ENCODE peak calls at places on chromosomes 5 and 9, in five cellular contexts. D is A549, Y is body of pancreas, R is heart left ventricle, A is transverse colon. N is an unnamed sample. For H3K4me1, the result is how much of the 10 kb centered on the place peaks cover.

GRCh38 chr9:91047993-91048607 is 246.5 kb downstream of the SYK start:
- DNase-seq in D (no peak), Y (no peak), R (no peak), A (no peak), N (no peak)

GRCh38 chr5:73280821-73281746 is 108.1 kb downstream of the TMEM174 start:
- DNase-seq in D (peak), Y (peak), R (no peak), A (no peak), N (no peak)

GRCh38 chr9:89421595-89421994 is 76.3 kb downstream of the SEMA4D start:
- DNase-seq in D (no peak), Y (no peak), R (no peak), A (no peak), N (no peak)

GRCh38 chr9:38357350-38358114 is 35.0 kb upstream of the ALDH1B1 start:
- DNase-seq in D (no peak), Y (peak), R (no peak), A (no peak), N (no peak)

GRCh38 chr9:97366476-97366875 is 45.4 kb upstream of the TDRD7 start:
- DNase-seq in D (no peak), Y (no peak), R (no peak), A (no peak), N (no peak)

GRCh38 chr9:7097040-7097715 is 339.4 kb downstream of the KDM4C start:
- DNase-seq in D (no peak), Y (no peak), R (no peak), A (no peak), N (no peak)

GRCh38 chr9:78031271-78031825 is at the start of gene GNAQ:
- DNase-seq in D (no peak), Y (no peak), R (peak), A (peak), N (no peak)

GRCh38 chr5:155726267-155726666 is 600.7 kb upstream of the SGCD start:
- DNase-seq in D (peak), Y (no peak), R (no peak), A (no peak), N (no peak)

GRCh38 chr9:120350596-120350995 is 229.4 kb downstream of the CDK5RAP2 start:
- DNase-seq in D (no peak), Y (no peak), R (no peak), A (no peak), N (no peak)

GRCh38 chr9:87578625-87579024 is 81.0 kb downstream of the DAPK1 start:
- DNase-seq in D (no peak), Y (no peak), R (no peak), A (no peak), N (no peak)

GRCh38 chr5:180343846-180344327 is 9.2 kb downstream of the GFPT2 start:
- DNase-seq in D (peak), Y (no peak), R (peak), A (no peak), N (no peak)

GRCh38 chr5:82984786-82985762 is 92.1 kb downstream of the TMEM167A start:
- DNase-seq in D (peak), Y (no peak), R (no peak), A (no peak), N (no peak)

GRCh38 chr9:30329441-30329840 is 2055.0 kb upstream of the ACO1 start:
- DNase-seq in D (no peak), Y (no peak), R (no peak), A (no peak), N (no peak)

GRCh38 chr5:34743878-34744277 is 87.8 kb downstream of the RAI14 start:
- DNase-seq in D (peak), Y (no peak), R (no peak), A (no peak), N (no peak)

GRCh38 chr5:68872088-68872842 is 221.5 kb upstream of the SLC30A5 start:
- DNase-seq in D (no peak), Y (no peak), R (no peak), A (no peak), N (no peak)

GRCh38 chr5:148398698-148399121 is 15.0 kb downstream of the FBXO38 start:
- DNase-seq in D (no peak), Y (no peak), R (no peak), A (no peak), N (no peak)

GRCh38 chr5:90899014-90899604 is 340.5 kb downstream of the ADGRV1 start:
- DNase-seq in D (peak), Y (no peak), R (no peak), A (no peak), N (no peak)
- TF ChIP-seq POLR2A in D (no peak), Y (no peak), R (no peak), A (no peak), N (no peak)

GRCh38 chr5:136079195-136079985 is 50.6 kb downstream of the TGFBI start:
- DNase-seq in D (no peak), Y (no peak), R (no peak), A (no peak), N (no peak)
- TF ChIP-seq CTCF in D (no peak), Y (no peak), R (no peak), A (no peak), N (no peak)

DNA sequence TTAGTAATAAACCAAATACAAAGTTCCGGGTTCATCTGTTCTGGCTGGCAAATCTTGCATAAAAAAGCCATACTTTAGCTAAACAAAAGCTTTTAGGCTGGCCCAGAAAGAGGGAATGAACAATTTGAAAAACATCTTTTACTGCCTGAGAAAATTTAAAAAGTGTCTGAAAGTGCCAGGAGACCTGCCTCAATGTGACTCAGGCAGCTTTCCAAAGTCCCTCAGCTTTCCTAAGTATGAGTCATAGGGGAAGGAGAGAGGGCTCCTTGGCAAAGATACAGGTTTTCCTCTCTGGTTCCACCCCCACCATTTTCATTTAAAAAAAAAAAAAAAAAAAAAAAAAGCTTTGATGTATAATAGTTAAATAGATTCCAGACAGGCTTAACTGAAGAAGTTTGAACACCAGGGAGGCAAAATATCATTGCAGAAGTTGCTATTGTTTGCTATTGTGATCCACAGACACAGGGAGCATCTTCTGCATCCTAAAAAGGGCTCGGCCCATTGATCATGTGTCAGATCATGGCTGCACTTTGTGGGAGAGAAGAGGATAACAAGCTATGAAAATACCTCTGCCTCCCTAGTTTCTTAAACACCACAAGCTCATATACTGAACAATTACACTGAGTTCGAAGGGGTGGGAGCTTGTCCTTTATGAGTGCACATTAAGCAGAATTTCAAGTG is 71.5 kb downstream of the MRPS27 start:
- DNase-seq in D (peak), Y (peak), R (peak), A (peak), N (peak)
- H3K4me1 ChIP-seq in D (half or more), Y (under half), R (half or more), A (under half), N (under half)

GRCh38 chr9:130682490-130683121 is 11.0 kb upstream of the EXOSC2 start:
- DNase-seq in D (peak), Y (peak), R (peak), A (peak), N (peak)
- TF ChIP-seq POLR2A in D (no peak), Y (peak), R (no peak), A (no peak), N (no peak)

DNA sequence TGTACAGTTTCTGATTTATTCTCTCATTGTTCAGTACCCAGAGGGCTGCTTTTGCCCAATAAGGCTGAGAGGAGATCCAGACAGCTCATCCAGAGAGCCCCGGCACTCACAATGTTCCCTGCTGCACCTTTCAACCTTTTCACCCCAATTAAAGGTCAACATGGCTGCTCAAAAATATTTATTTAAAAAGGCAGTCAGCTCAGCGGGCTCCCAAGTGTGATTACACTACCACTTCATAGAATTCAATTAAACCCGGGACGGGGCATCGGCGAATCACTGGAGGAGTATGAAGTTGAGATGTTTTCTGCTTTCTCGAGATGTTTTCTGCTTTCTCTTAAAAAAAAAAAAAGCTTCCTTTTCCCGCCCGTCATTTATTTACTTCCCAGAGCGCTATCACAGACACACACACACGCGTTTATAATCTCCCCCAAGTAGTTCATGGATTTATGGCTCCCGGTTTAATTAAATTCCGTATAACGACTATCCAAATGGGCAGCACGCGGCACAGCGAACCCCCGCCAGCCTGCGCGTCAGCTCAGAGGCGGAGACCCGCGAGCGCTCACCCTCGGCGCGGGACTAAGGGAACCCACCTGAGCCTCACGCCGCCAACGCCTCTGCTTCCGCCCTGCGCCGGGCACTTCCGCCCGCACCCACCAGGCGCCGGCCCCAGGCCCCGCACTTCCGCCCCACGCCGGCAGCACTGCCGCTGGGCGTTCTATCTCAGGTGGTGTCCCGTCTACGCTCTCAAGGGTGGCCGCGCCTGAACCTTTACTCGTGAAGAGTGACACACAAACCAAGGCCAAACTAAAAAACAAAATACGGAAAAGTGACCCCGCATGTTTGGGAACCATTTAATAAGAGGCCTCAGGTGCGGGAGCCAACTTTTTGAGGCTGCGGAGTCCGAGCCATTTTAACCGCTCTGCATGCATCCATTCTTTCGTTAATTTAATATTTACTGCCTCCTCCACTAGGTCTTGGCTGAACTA is at the start of gene C5orf63:
- DNase-seq in D (peak), Y (peak), R (peak), A (peak), N (peak)
- TF ChIP-seq CTCF in D (no peak), Y (peak), R (no peak), A (peak), N (peak)

GRCh38 chr9:70054546-70054945 is 10.9 kb downstream of the MAMDC2 start:
- DNase-seq in D (no peak), Y (no peak), R (no peak), A (no peak), N (no peak)
- H3K4me1 ChIP-seq in D (under half), Y (under half), R (under half), A (under half), N (under half)

GRCh38 chr5:172769598-172770373 is 1.2 kb downstream of the DUSP1 start:
- DNase-seq in D (peak), Y (peak), R (peak), A (peak), N (no peak)
- TF ChIP-seq POLR2A in D (peak), Y (peak), R (no peak), A (peak), N (no peak)

N was measured in gastrocnemius medialis.